ENCODE peak calls at places on chromosome 20, in five cellular contexts. One of them, this sample, is unnamed.

GRCh38 chr20:16662462-16662861 is 67.4 kb upstream of the SNRPB2 start:
- DNase-seq in A549: no peak
- DNase-seq in stomach: no peak
- DNase-seq in prostate gland: no peak
- DNase-seq in IMR-90: no peak
- DNase-seq in this sample: no peak

GRCh38 chr20:905999-906520 is 10.1 kb downstream of the ANGPT4 start:
- DNase-seq in A549: no peak
- DNase-seq in stomach: no peak
- DNase-seq in prostate gland: no peak
- DNase-seq in IMR-90: no peak
- DNase-seq in this sample: no peak

GRCh38 chr20:59988141-59988540 is 29.9 kb downstream of the CDH26 start:
- DNase-seq in A549: peak; percentile 46
- DNase-seq in stomach: peak; percentile 87
- DNase-seq in prostate gland: no peak
- DNase-seq in IMR-90: peak; percentile 11
- DNase-seq in this sample: no peak

GRCh38 chr20:45308078-45308778 is at the start of gene MATN4:
- DNase-seq in A549: no peak
- DNase-seq in stomach: peak; percentile 77
- DNase-seq in prostate gland: peak; percentile 72
- DNase-seq in IMR-90: no peak
- DNase-seq in this sample: no peak

GRCh38 chr20:41032243-41032642 is 3.6 kb downstream of the TOP1 start:
- DNase-seq in A549: no peak
- DNase-seq in stomach: no peak
- DNase-seq in prostate gland: no peak
- DNase-seq in IMR-90: peak; percentile 71
- DNase-seq in this sample: no peak

GRCh38 chr20:833450-834150 is at the start of gene FAM110A:
- DNase-seq in A549: peak; percentile 96
- DNase-seq in stomach: peak; percentile 98
- DNase-seq in prostate gland: peak; percentile 97
- DNase-seq in IMR-90: peak; percentile 91
- DNase-seq in this sample: peak; percentile 98

GRCh38 chr20:25285091-25285647 is 37.3 kb downstream of the PYGB start:
- DNase-seq in A549: no peak
- DNase-seq in stomach: peak; percentile 20
- DNase-seq in prostate gland: no peak
- DNase-seq in IMR-90: no peak
- DNase-seq in this sample: peak; percentile 31

GRCh38 chr20:24745617-24746350 is 203.3 kb upstream of the CST7 start:
- DNase-seq in A549: no peak
- DNase-seq in stomach: no peak
- DNase-seq in prostate gland: no peak
- DNase-seq in IMR-90: no peak
- DNase-seq in this sample: no peak

GRCh38 chr20:44019638-44020335 is 105.1 kb downstream of the TOX2 start:
- DNase-seq in A549: no peak
- DNase-seq in stomach: no peak
- DNase-seq in prostate gland: no peak
- DNase-seq in IMR-90: peak; percentile 23
- DNase-seq in this sample: no peak

GRCh38 chr20:43977962-43978361 is 63.3 kb downstream of the TOX2 start:
- DNase-seq in A549: no peak
- DNase-seq in stomach: no peak
- DNase-seq in prostate gland: no peak
- DNase-seq in IMR-90: no peak
- DNase-seq in this sample: no peak

GRCh38 chr20:50427740-50428462 is 82.3 kb upstream of the PTPN1 start:
- DNase-seq in A549: no peak
- DNase-seq in stomach: peak; percentile 67
- DNase-seq in prostate gland: peak; percentile 85
- DNase-seq in IMR-90: no peak
- DNase-seq in this sample: no peak

GRCh38 chr20:24965065-24965919 is 16.2 kb downstream of the CST7 start:
- DNase-seq in A549: no peak
- DNase-seq in stomach: no peak
- DNase-seq in prostate gland: no peak
- DNase-seq in IMR-90: no peak
- DNase-seq in this sample: no peak

GRCh38 chr20:12207875-12208274 is 290.2 kb downstream of the BTBD3 start:
- DNase-seq in A549: peak; percentile 6
- DNase-seq in stomach: peak; percentile 26
- DNase-seq in prostate gland: no peak
- DNase-seq in IMR-90: peak; percentile 41
- DNase-seq in this sample: peak; percentile 49

GRCh38 chr20:44750081-44750805 is 4.6 kb downstream of the KCNK15 start:
- DNase-seq in A549: no peak
- DNase-seq in stomach: no peak
- DNase-seq in prostate gland: no peak
- DNase-seq in IMR-90: no peak
- DNase-seq in this sample: no peak

GRCh38 chr20:63503524-63503923 is 4.6 kb upstream of the EEF1A2 start:
- DNase-seq in A549: no peak
- DNase-seq in stomach: no peak
- DNase-seq in prostate gland: no peak
- DNase-seq in IMR-90: no peak
- DNase-seq in this sample: no peak

GRCh38 chr20:58447733-58448391 is 58.8 kb downstream of the VAPB start:
- DNase-seq in A549: peak; percentile 48
- DNase-seq in stomach: peak; percentile 52
- DNase-seq in prostate gland: peak; percentile 25
- DNase-seq in IMR-90: peak; percentile 58
- DNase-seq in this sample: peak; percentile 67

GRCh38 chr20:19943021-19943659 is 74.0 kb upstream of the NAA20 start:
- DNase-seq in A549: no peak
- DNase-seq in stomach: peak; percentile 58
- DNase-seq in prostate gland: peak; percentile 91
- DNase-seq in IMR-90: no peak
- DNase-seq in this sample: no peak

GRCh38 chr20:46099491-46100287 is 9.9 kb upstream of the NCOA5 start:
- DNase-seq in A549: no peak
- DNase-seq in stomach: no peak
- DNase-seq in prostate gland: no peak
- DNase-seq in IMR-90: no peak
- DNase-seq in this sample: no peak

GRCh38 chr20:57653546-57653900 is 33.3 kb upstream of the ZBP1 start:
- DNase-seq in A549: peak; percentile 9
- DNase-seq in stomach: no peak
- DNase-seq in prostate gland: no peak
- DNase-seq in IMR-90: no peak
- DNase-seq in this sample: peak; percentile 33

GRCh38 chr20:62995481-62995880 is 11.3 kb downstream of the BHLHE23 start:
- DNase-seq in A549: no peak
- DNase-seq in stomach: no peak
- DNase-seq in prostate gland: no peak
- DNase-seq in IMR-90: no peak
- DNase-seq in this sample: no peak

GRCh38 chr20:709864-710761 is 34.5 kb upstream of the SCRT2 start:
- DNase-seq in A549: no peak
- DNase-seq in stomach: peak; percentile 20
- DNase-seq in prostate gland: no peak
- DNase-seq in IMR-90: no peak
- DNase-seq in this sample: no peak

GRCh38 chr20:13331536-13331935 is 110.5 kb downstream of the ISM1 start:
- DNase-seq in A549: no peak
- DNase-seq in stomach: no peak
- DNase-seq in prostate gland: no peak
- DNase-seq in IMR-90: no peak
- DNase-seq in this sample: no peak

GRCh38 chr20:33828326-33828834 is 17.2 kb downstream of the CHMP4B start:
- DNase-seq in A549: no peak
- DNase-seq in stomach: no peak
- DNase-seq in prostate gland: no peak
- DNase-seq in IMR-90: no peak
- DNase-seq in this sample: no peak

GRCh38 chr20:9672027-9672426 is 157.6 kb downstream of the LAMP5 start:
- DNase-seq in A549: no peak
- DNase-seq in stomach: no peak
- DNase-seq in prostate gland: no peak
- DNase-seq in IMR-90: no peak
- DNase-seq in this sample: no peak

GRCh38 chr20:50724851-50725721 is 6.3 kb upstream of the PARD6B start:
- DNase-seq in A549: peak; percentile 73
- DNase-seq in stomach: peak; percentile 41
- DNase-seq in prostate gland: no peak
- DNase-seq in IMR-90: peak; percentile 96
- DNase-seq in this sample: peak; percentile 18

GRCh38 chr20:11810316-11811130 is 107.2 kb upstream of the BTBD3 start:
- DNase-seq in A549: no peak
- DNase-seq in stomach: no peak
- DNase-seq in prostate gland: no peak
- DNase-seq in IMR-90: peak; percentile 91
- DNase-seq in this sample: no peak

GRCh38 chr20:50798650-50799049 is 3.8 kb downstream of the BCAS4 start:
- DNase-seq in A549: no peak
- DNase-seq in stomach: no peak
- DNase-seq in prostate gland: no peak
- DNase-seq in IMR-90: no peak
- DNase-seq in this sample: peak; percentile 14

GRCh38 chr20:38270869-38271608 is 10.5 kb upstream of the KIAA1755 start:
- DNase-seq in A549: peak; percentile 30
- DNase-seq in stomach: no peak
- DNase-seq in prostate gland: no peak
- DNase-seq in IMR-90: peak; percentile 99
- DNase-seq in this sample: no peak

GRCh38 chr20:4856022-4856755 is 134.5 kb downstream of the PRND start:
- DNase-seq in A549: no peak
- DNase-seq in stomach: no peak
- DNase-seq in prostate gland: no peak
- DNase-seq in IMR-90: no peak
- DNase-seq in this sample: no peak

GRCh38 chr20:51469578-51470520 is 72.7 kb downstream of the NFATC2 start:
- DNase-seq in A549: no peak
- DNase-seq in stomach: no peak
- DNase-seq in prostate gland: no peak
- DNase-seq in IMR-90: no peak
- DNase-seq in this sample: no peak

GRCh38 chr20:32359633-32360332 is 1.7 kb downstream of the ASXL1 start:
- DNase-seq in A549: no peak
- DNase-seq in stomach: no peak
- DNase-seq in prostate gland: no peak
- DNase-seq in IMR-90: peak; percentile 31
- DNase-seq in this sample: no peak

GRCh38 chr20:47336013-47336754 is 20.3 kb downstream of the ZMYND8 start:
- DNase-seq in A549: no peak
- DNase-seq in stomach: no peak
- DNase-seq in prostate gland: no peak
- DNase-seq in IMR-90: peak; percentile 87
- DNase-seq in this sample: no peak

GRCh38 chr20:38109657-38110524 is 55.2 kb downstream of the TGM2 start:
- DNase-seq in A549: peak; percentile 77
- DNase-seq in stomach: no peak
- DNase-seq in prostate gland: peak; percentile 77
- DNase-seq in IMR-90: peak; percentile 79
- DNase-seq in this sample: no peak

GRCh38 chr20:19964289-19965263 is 52.6 kb upstream of the NAA20 start:
- DNase-seq in A549: peak; percentile 78
- DNase-seq in stomach: peak; percentile 54
- DNase-seq in prostate gland: peak; percentile 91
- DNase-seq in IMR-90: peak; percentile 97
- DNase-seq in this sample: peak; percentile 91

GRCh38 chr20:62367483-62368302 is 581 bp upstream of the LAMA5 start:
- DNase-seq in A549: no peak
- DNase-seq in stomach: peak; percentile 60
- DNase-seq in prostate gland: no peak
- DNase-seq in IMR-90: no peak
- DNase-seq in this sample: peak; percentile 49

GRCh38 chr20:46333136-46333991 is 25.1 kb upstream of the CDH22 start:
- DNase-seq in A549: no peak
- DNase-seq in stomach: no peak
- DNase-seq in prostate gland: peak; percentile 54
- DNase-seq in IMR-90: no peak
- DNase-seq in this sample: no peak

DNA sequence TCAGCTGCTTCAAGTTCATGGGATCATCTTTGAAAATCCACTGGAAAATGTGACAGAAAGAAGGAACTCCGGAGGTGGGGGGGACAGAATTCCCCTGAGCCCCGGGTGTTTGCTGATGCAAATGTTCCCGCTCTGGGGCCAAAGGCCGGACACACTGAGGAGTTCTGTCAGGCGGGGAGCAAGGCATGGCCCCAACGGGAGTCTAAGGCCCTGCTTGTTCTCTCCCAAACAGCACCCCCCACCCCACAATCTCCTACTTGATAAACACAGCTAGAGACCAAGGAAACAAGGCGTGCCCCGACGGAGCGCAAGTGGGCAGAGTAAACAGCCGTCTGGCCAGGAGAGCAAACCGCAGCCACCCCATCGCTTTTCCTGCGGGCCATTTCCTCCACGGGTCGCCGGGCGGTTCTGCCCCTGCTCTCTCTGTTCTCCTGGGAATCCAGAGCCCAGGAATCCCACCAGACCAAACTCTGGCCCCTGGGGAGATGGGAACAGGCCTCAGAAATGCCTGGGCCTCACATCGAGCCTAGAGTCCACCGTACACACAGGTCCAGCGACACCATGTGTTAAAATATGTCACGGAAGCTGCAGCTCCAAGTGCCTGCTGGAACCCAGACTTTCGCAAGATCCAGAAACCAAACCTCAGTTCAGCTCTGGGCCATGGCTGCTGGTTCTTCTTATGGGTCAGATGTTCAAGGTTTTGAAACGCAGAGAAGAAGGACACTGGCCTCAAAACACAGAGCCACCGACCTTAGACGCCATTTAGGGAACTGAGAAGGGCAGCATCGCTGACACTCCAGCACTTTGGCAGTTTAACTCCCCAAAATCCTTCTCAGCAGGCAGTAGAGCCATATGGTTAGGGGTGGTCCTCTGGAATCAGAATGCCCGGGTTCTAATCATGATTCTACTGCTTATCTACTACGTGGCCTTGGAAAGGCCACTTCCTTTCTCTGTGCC is 104.2 kb downstream of the PREX1 start:
- DNase-seq in A549: no peak
- DNase-seq in stomach: peak; percentile 83
- DNase-seq in prostate gland: no peak
- DNase-seq in IMR-90: no peak
- DNase-seq in this sample: peak; percentile 27
- H3K4me1 ChIP-seq in A549: peaks cover 25% of the 10 kb centered on the region
- H3K4me1 ChIP-seq in stomach: peaks cover 65% of the 10 kb centered on the region
- H3K4me1 ChIP-seq in prostate gland: no peaks in the 10 kb centered on the region
- H3K4me1 ChIP-seq in IMR-90: peaks cover 3% of the 10 kb centered on the region
- H3K4me1 ChIP-seq in this sample: no peaks in the 10 kb centered on the region

GRCh38 chr20:34876161-34877001 is at the start of gene ACSS2:
- DNase-seq in A549: peak; percentile 85
- DNase-seq in stomach: peak; percentile 100
- DNase-seq in prostate gland: peak; percentile 99
- DNase-seq in IMR-90: peak; percentile 97
- DNase-seq in this sample: peak; percentile 100
- TF ChIP-seq POLR2A in A549: peak; percentile 64
- TF ChIP-seq POLR2A in stomach: no peak
- TF ChIP-seq POLR2A in prostate gland: peak; percentile 93
- TF ChIP-seq POLR2A in IMR-90: peak; percentile 65
- TF ChIP-seq POLR2A in this sample: peak; percentile 87

GRCh38 chr20:3671986-3672863 is 9.0 kb upstream of the GFRA4 start:
- DNase-seq in A549: no peak
- DNase-seq in stomach: no peak
- DNase-seq in prostate gland: no peak
- DNase-seq in IMR-90: no peak
- DNase-seq in this sample: no peak
- H3K4me3 ChIP-seq in A549: peak overlapping the region; percentile 39
- H3K4me3 ChIP-seq in stomach: peak overlapping the region; percentile 5
- H3K4me3 ChIP-seq in prostate gland: no peak overlapping the region
- H3K4me3 ChIP-seq in IMR-90: no peak overlapping the region
- H3K4me3 ChIP-seq in this sample: no peak overlapping the region

GRCh38 chr20:3213226-3213625 is 3.9 kb downstream of the ITPA start:
- DNase-seq in A549: no peak
- DNase-seq in stomach: no peak
- DNase-seq in prostate gland: no peak
- DNase-seq in IMR-90: no peak
- DNase-seq in this sample: no peak
- H3K4me1 ChIP-seq in A549: peaks cover 15% of the 10 kb centered on the region
- H3K4me1 ChIP-seq in stomach: peaks cover 28% of the 10 kb centered on the region
- H3K4me1 ChIP-seq in prostate gland: peaks cover 5% of the 10 kb centered on the region
- H3K4me1 ChIP-seq in IMR-90: peaks cover 5% of the 10 kb centered on the region
- H3K4me1 ChIP-seq in this sample: peaks cover 4% of the 10 kb centered on the region

This sample was measured in right lobe of liver.